ENCODE peak calls at places on chromosomes 1 and 21, in ten cellular contexts. One of them, this sample, is unnamed.

GRCh38 chr1:180563013-180563827 is 4.5 kb downstream of the OVAAL start:
- DNase-seq in GM23338: no peak
- DNase-seq in endothelial cell: no peak
- DNase-seq in breast epithelium: no peak
- DNase-seq in fibroblast of villous mesenchyme: peak
- DNase-seq in right lobe of liver: no peak
- DNase-seq in coronary artery: no peak
- DNase-seq in left ventricle myocardium inferior: no peak
- DNase-seq in lower leg skin: no peak
- DNase-seq in activated B cell treated with CpG ODN at 0.5 μM for 24 hours: no peak
- DNase-seq in this sample: no peak

GRCh38 chr1:6271554-6271953 is 10.7 kb upstream of the GPR153 start:
- DNase-seq in activated B cell treated with CpG ODN at 0.5 μM for 24 hours: no peak
- DNase-seq in lower leg skin: no peak
- DNase-seq in fibroblast of villous mesenchyme: peak
- DNase-seq in left ventricle myocardium inferior: no peak
- DNase-seq in GM23338: no peak
- DNase-seq in right lobe of liver: no peak
- DNase-seq in breast epithelium: no peak
- DNase-seq in endothelial cell: no peak
- DNase-seq in coronary artery: no peak
- DNase-seq in this sample: no peak

GRCh38 chr21:38477241-38477640 is 21.0 kb downstream of the ERG start:
- DNase-seq in fibroblast of villous mesenchyme: no peak
- DNase-seq in endothelial cell: no peak
- DNase-seq in breast epithelium: no peak
- DNase-seq in left ventricle myocardium inferior: no peak
- DNase-seq in GM23338: no peak
- DNase-seq in lower leg skin: no peak
- DNase-seq in coronary artery: no peak
- DNase-seq in activated B cell treated with CpG ODN at 0.5 μM for 24 hours: no peak
- DNase-seq in right lobe of liver: no peak
- DNase-seq in this sample: no peak

GRCh38 chr1:93680121-93681094 is 1.2 kb downstream of the BCAR3 start:
- DNase-seq in GM23338: peak
- DNase-seq in coronary artery: peak
- DNase-seq in fibroblast of villous mesenchyme: peak
- DNase-seq in activated B cell treated with CpG ODN at 0.5 μM for 24 hours: peak
- DNase-seq in breast epithelium: peak
- DNase-seq in right lobe of liver: peak
- DNase-seq in left ventricle myocardium inferior: peak
- DNase-seq in lower leg skin: peak
- DNase-seq in endothelial cell: peak
- DNase-seq in this sample: peak

GRCh38 chr1:37998913-37999433 is 6.3 kb downstream of the FHL3 start:
- DNase-seq in coronary artery: no peak
- DNase-seq in GM23338: no peak
- DNase-seq in endothelial cell: no peak
- DNase-seq in right lobe of liver: no peak
- DNase-seq in left ventricle myocardium inferior: no peak
- DNase-seq in breast epithelium: no peak
- DNase-seq in lower leg skin: no peak
- DNase-seq in activated B cell treated with CpG ODN at 0.5 μM for 24 hours: no peak
- DNase-seq in fibroblast of villous mesenchyme: no peak
- DNase-seq in this sample: no peak

GRCh38 chr1:10694274-10694632 is 102.2 kb downstream of the CASZ1 start:
- DNase-seq in coronary artery: no peak
- DNase-seq in left ventricle myocardium inferior: no peak
- DNase-seq in breast epithelium: no peak
- DNase-seq in GM23338: peak
- DNase-seq in lower leg skin: no peak
- DNase-seq in activated B cell treated with CpG ODN at 0.5 μM for 24 hours: no peak
- DNase-seq in right lobe of liver: no peak
- DNase-seq in endothelial cell: no peak
- DNase-seq in fibroblast of villous mesenchyme: peak
- DNase-seq in this sample: no peak

GRCh38 chr1:243956448-243956847 is 94.6 kb upstream of the ZBTB18 start:
- DNase-seq in fibroblast of villous mesenchyme: no peak
- DNase-seq in endothelial cell: no peak
- DNase-seq in right lobe of liver: no peak
- DNase-seq in GM23338: no peak
- DNase-seq in left ventricle myocardium inferior: no peak
- DNase-seq in lower leg skin: no peak
- DNase-seq in activated B cell treated with CpG ODN at 0.5 μM for 24 hours: no peak
- DNase-seq in coronary artery: no peak
- DNase-seq in breast epithelium: no peak
- DNase-seq in this sample: no peak

GRCh38 chr21:43333301-43334062 is 93.4 kb downstream of the SIK1 start:
- DNase-seq in lower leg skin: no peak
- DNase-seq in endothelial cell: peak
- DNase-seq in breast epithelium: peak
- DNase-seq in GM23338: peak
- DNase-seq in fibroblast of villous mesenchyme: peak
- DNase-seq in left ventricle myocardium inferior: peak
- DNase-seq in coronary artery: no peak
- DNase-seq in activated B cell treated with CpG ODN at 0.5 μM for 24 hours: no peak
- DNase-seq in right lobe of liver: peak
- DNase-seq in this sample: peak

GRCh38 chr1:91018006-91018405 is 3.8 kb downstream of the ZNF644 start:
- DNase-seq in left ventricle myocardium inferior: no peak
- DNase-seq in breast epithelium: no peak
- DNase-seq in fibroblast of villous mesenchyme: peak
- DNase-seq in lower leg skin: no peak
- DNase-seq in GM23338: peak
- DNase-seq in coronary artery: no peak
- DNase-seq in activated B cell treated with CpG ODN at 0.5 μM for 24 hours: no peak
- DNase-seq in right lobe of liver: no peak
- DNase-seq in endothelial cell: no peak
- DNase-seq in this sample: no peak

GRCh38 chr1:170932236-170932635 is 3.1 kb upstream of the MROH9 start:
- DNase-seq in GM23338: peak
- DNase-seq in endothelial cell: no peak
- DNase-seq in lower leg skin: no peak
- DNase-seq in fibroblast of villous mesenchyme: no peak
- DNase-seq in breast epithelium: no peak
- DNase-seq in right lobe of liver: no peak
- DNase-seq in coronary artery: no peak
- DNase-seq in left ventricle myocardium inferior: no peak
- DNase-seq in activated B cell treated with CpG ODN at 0.5 μM for 24 hours: no peak
- DNase-seq in this sample: no peak

GRCh38 chr21:25283720-25284119 is 323.6 kb downstream of the MRPL39 start:
- DNase-seq in activated B cell treated with CpG ODN at 0.5 μM for 24 hours: no peak
- DNase-seq in breast epithelium: no peak
- DNase-seq in coronary artery: no peak
- DNase-seq in left ventricle myocardium inferior: no peak
- DNase-seq in right lobe of liver: no peak
- DNase-seq in GM23338: peak
- DNase-seq in lower leg skin: no peak
- DNase-seq in endothelial cell: peak
- DNase-seq in fibroblast of villous mesenchyme: peak
- DNase-seq in this sample: no peak

GRCh38 chr1:59718064-59718988 is 96.4 kb upstream of the HOOK1 start:
- DNase-seq in GM23338: peak
- DNase-seq in coronary artery: no peak
- DNase-seq in endothelial cell: no peak
- DNase-seq in lower leg skin: no peak
- DNase-seq in breast epithelium: no peak
- DNase-seq in left ventricle myocardium inferior: no peak
- DNase-seq in activated B cell treated with CpG ODN at 0.5 μM for 24 hours: no peak
- DNase-seq in right lobe of liver: no peak
- DNase-seq in fibroblast of villous mesenchyme: no peak
- DNase-seq in this sample: no peak

GRCh38 chr1:89565521-89565920 is 40.9 kb downstream of the LRRC8B start:
- DNase-seq in coronary artery: no peak
- DNase-seq in activated B cell treated with CpG ODN at 0.5 μM for 24 hours: no peak
- DNase-seq in left ventricle myocardium inferior: no peak
- DNase-seq in right lobe of liver: no peak
- DNase-seq in fibroblast of villous mesenchyme: no peak
- DNase-seq in lower leg skin: no peak
- DNase-seq in breast epithelium: no peak
- DNase-seq in endothelial cell: no peak
- DNase-seq in GM23338: no peak
- DNase-seq in this sample: no peak

GRCh38 chr21:35648512-35648911 is 411.8 kb downstream of the SETD4 start:
- DNase-seq in right lobe of liver: peak
- DNase-seq in activated B cell treated with CpG ODN at 0.5 μM for 24 hours: no peak
- DNase-seq in fibroblast of villous mesenchyme: no peak
- DNase-seq in lower leg skin: no peak
- DNase-seq in GM23338: no peak
- DNase-seq in endothelial cell: no peak
- DNase-seq in breast epithelium: no peak
- DNase-seq in left ventricle myocardium inferior: no peak
- DNase-seq in coronary artery: no peak
- DNase-seq in this sample: no peak
- TF ChIP-seq CTCF in right lobe of liver: no peak
- TF ChIP-seq CTCF in activated B cell treated with CpG ODN at 0.5 μM for 24 hours: no peak
- TF ChIP-seq CTCF in fibroblast of villous mesenchyme: no peak
- TF ChIP-seq CTCF in lower leg skin: no peak
- TF ChIP-seq CTCF in GM23338: peak
- TF ChIP-seq CTCF in endothelial cell: no peak
- TF ChIP-seq CTCF in breast epithelium: no peak
- TF ChIP-seq CTCF in left ventricle myocardium inferior: no peak
- TF ChIP-seq CTCF in coronary artery: no peak
- TF ChIP-seq CTCF in this sample: no peak

GRCh38 chr1:4657920-4658585 is 3.6 kb downstream of the AJAP1 start:
- DNase-seq in fibroblast of villous mesenchyme: no peak
- DNase-seq in GM23338: no peak
- DNase-seq in right lobe of liver: no peak
- DNase-seq in lower leg skin: no peak
- DNase-seq in breast epithelium: no peak
- DNase-seq in activated B cell treated with CpG ODN at 0.5 μM for 24 hours: no peak
- DNase-seq in coronary artery: no peak
- DNase-seq in left ventricle myocardium inferior: no peak
- DNase-seq in endothelial cell: no peak
- DNase-seq in this sample: no peak

GRCh38 chr1:4654764-4655673 is 610 bp downstream of the AJAP1 start:
- DNase-seq in coronary artery: no peak
- DNase-seq in right lobe of liver: no peak
- DNase-seq in endothelial cell: peak
- DNase-seq in GM23338: no peak
- DNase-seq in activated B cell treated with CpG ODN at 0.5 μM for 24 hours: no peak
- DNase-seq in left ventricle myocardium inferior: no peak
- DNase-seq in lower leg skin: no peak
- DNase-seq in fibroblast of villous mesenchyme: no peak
- DNase-seq in breast epithelium: no peak
- DNase-seq in this sample: no peak

GRCh38 chr1:4655674-4656532 is 1.5 kb downstream of the AJAP1 start:
- DNase-seq in lower leg skin: peak
- DNase-seq in endothelial cell: peak
- DNase-seq in right lobe of liver: no peak
- DNase-seq in coronary artery: no peak
- DNase-seq in left ventricle myocardium inferior: peak
- DNase-seq in activated B cell treated with CpG ODN at 0.5 μM for 24 hours: no peak
- DNase-seq in fibroblast of villous mesenchyme: peak
- DNase-seq in breast epithelium: no peak
- DNase-seq in GM23338: no peak
- DNase-seq in this sample: peak

GRCh38 chr1:4657244-4657789 is 2.9 kb downstream of the AJAP1 start:
- DNase-seq in breast epithelium: no peak
- DNase-seq in left ventricle myocardium inferior: no peak
- DNase-seq in endothelial cell: no peak
- DNase-seq in coronary artery: no peak
- DNase-seq in activated B cell treated with CpG ODN at 0.5 μM for 24 hours: no peak
- DNase-seq in fibroblast of villous mesenchyme: no peak
- DNase-seq in right lobe of liver: no peak
- DNase-seq in lower leg skin: no peak
- DNase-seq in GM23338: no peak
- DNase-seq in this sample: no peak

DNA sequence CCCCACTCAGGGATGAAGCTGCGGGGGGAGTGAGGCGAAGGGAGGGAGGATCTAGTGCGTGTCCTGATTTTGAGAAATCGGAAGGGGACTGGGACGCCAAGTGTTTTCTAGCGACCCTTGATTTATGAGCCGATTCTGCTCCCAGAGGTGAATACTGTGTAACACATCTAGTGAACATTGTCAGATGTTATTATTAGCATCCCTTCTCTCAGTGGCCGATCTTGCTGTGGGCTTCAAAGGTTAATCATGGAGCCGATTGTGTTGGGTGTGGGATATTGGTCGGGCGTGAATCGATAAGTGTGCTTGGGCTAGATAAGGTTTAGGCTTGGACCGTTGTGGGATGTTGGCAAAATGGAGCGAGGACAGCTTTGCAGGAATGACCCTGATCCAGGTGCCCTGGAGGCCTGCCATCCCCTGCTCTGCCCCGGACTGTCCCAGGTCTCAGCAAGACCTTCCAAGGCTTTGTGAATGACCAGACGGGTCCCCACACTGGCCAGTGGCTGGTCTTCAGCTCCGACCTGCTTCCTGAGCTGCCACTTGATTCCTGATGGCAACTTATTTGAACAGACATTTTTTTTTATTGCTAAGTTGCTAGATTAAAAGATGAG is 2.2 kb downstream of the AJAP1 start:
- DNase-seq in lower leg skin: no peak
- DNase-seq in activated B cell treated with CpG ODN at 0.5 μM for 24 hours: no peak
- DNase-seq in endothelial cell: no peak
- DNase-seq in left ventricle myocardium inferior: no peak
- DNase-seq in fibroblast of villous mesenchyme: no peak
- DNase-seq in breast epithelium: no peak
- DNase-seq in right lobe of liver: no peak
- DNase-seq in coronary artery: no peak
- DNase-seq in GM23338: no peak
- DNase-seq in this sample: no peak
- TF ChIP-seq CTCF in lower leg skin: no peak
- TF ChIP-seq CTCF in activated B cell treated with CpG ODN at 0.5 μM for 24 hours: no peak
- TF ChIP-seq CTCF in endothelial cell: no peak
- TF ChIP-seq CTCF in left ventricle myocardium inferior: peak
- TF ChIP-seq CTCF in fibroblast of villous mesenchyme: no peak
- TF ChIP-seq CTCF in breast epithelium: no peak
- TF ChIP-seq CTCF in right lobe of liver: no peak
- TF ChIP-seq CTCF in coronary artery: peak
- TF ChIP-seq CTCF in GM23338: no peak
- TF ChIP-seq CTCF in this sample: no peak

GRCh38 chr1:150973826-150974579 is 632 bp downstream of the CERS2 start:
- DNase-seq in activated B cell treated with CpG ODN at 0.5 μM for 24 hours: peak
- DNase-seq in right lobe of liver: peak
- DNase-seq in breast epithelium: no peak
- DNase-seq in fibroblast of villous mesenchyme: peak
- DNase-seq in lower leg skin: no peak
- DNase-seq in coronary artery: no peak
- DNase-seq in endothelial cell: peak
- DNase-seq in left ventricle myocardium inferior: peak
- DNase-seq in GM23338: peak
- DNase-seq in this sample: no peak
- TF ChIP-seq CTCF in activated B cell treated with CpG ODN at 0.5 μM for 24 hours: no peak
- TF ChIP-seq CTCF in right lobe of liver: no peak
- TF ChIP-seq CTCF in breast epithelium: no peak
- TF ChIP-seq CTCF in fibroblast of villous mesenchyme: no peak
- TF ChIP-seq CTCF in lower leg skin: no peak
- TF ChIP-seq CTCF in coronary artery: no peak
- TF ChIP-seq CTCF in endothelial cell: no peak
- TF ChIP-seq CTCF in left ventricle myocardium inferior: peak
- TF ChIP-seq CTCF in GM23338: no peak
- TF ChIP-seq CTCF in this sample: no peak

DNA sequence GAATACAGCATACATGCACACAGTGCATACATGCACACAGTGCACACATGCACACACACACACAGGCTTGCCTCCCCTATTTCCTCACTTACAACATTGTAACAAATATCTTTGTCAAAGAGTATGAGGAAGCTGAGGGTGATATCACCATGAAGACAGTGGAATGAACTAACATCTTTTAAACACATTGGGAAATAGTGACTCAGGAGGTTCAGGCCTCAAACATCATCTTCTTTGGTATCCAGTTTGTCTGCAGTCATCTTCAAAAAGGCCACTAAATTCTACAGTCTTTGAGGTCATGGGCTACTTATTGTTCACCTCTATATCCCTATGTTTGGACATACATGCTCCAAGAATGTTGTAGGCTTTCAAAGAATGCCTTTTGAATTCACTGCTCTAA is 2.1 kb upstream of the LCE2B start:
- DNase-seq in endothelial cell: no peak
- DNase-seq in fibroblast of villous mesenchyme: no peak
- DNase-seq in left ventricle myocardium inferior: no peak
- DNase-seq in breast epithelium: no peak
- DNase-seq in GM23338: no peak
- DNase-seq in lower leg skin: no peak
- DNase-seq in right lobe of liver: no peak
- DNase-seq in coronary artery: no peak
- DNase-seq in activated B cell treated with CpG ODN at 0.5 μM for 24 hours: no peak
- DNase-seq in this sample: no peak
- TF ChIP-seq CTCF in endothelial cell: no peak
- TF ChIP-seq CTCF in fibroblast of villous mesenchyme: no peak
- TF ChIP-seq CTCF in left ventricle myocardium inferior: no peak
- TF ChIP-seq CTCF in breast epithelium: no peak
- TF ChIP-seq CTCF in GM23338: no peak
- TF ChIP-seq CTCF in lower leg skin: no peak
- TF ChIP-seq CTCF in right lobe of liver: no peak
- TF ChIP-seq CTCF in coronary artery: no peak
- TF ChIP-seq CTCF in activated B cell treated with CpG ODN at 0.5 μM for 24 hours: no peak
- TF ChIP-seq CTCF in this sample: no peak